ENCODE peak calls at places on chromosomes 1 and 21, in six cellular contexts. One of them, this sample, is unnamed.

GRCh38 chr1:19877821-19878636 is 4.2 kb upstream of the OTUD3 start:
- DNase-seq in trophoblast cell: no peak
- DNase-seq in IMR-90: no peak
- DNase-seq in H1: no peak
- DNase-seq in mesenchymal stem cell: no peak
- DNase-seq in H9: no peak
- DNase-seq in this sample: no peak

GRCh38 chr1:185375583-185375982 is 58.5 kb upstream of the IVNS1ABP start:
- DNase-seq in IMR-90: no peak
- DNase-seq in H9: no peak
- DNase-seq in mesenchymal stem cell: no peak
- DNase-seq in H1: no peak
- DNase-seq in trophoblast cell: no peak
- DNase-seq in this sample: no peak

GRCh38 chr21:32306021-32306780 is 7.5 kb downstream of the MRAP start:
- DNase-seq in H9: peak
- DNase-seq in IMR-90: no peak
- DNase-seq in mesenchymal stem cell: peak
- DNase-seq in trophoblast cell: no peak
- DNase-seq in H1: peak
- DNase-seq in this sample: peak

GRCh38 chr1:82059931-82060330 is 259.2 kb downstream of the ADGRL2 start:
- DNase-seq in IMR-90: no peak
- DNase-seq in H9: no peak
- DNase-seq in H1: no peak
- DNase-seq in mesenchymal stem cell: peak
- DNase-seq in trophoblast cell: no peak
- DNase-seq in this sample: no peak

GRCh38 chr1:233908092-233908491 is 3.6 kb downstream of the SLC35F3 start:
- DNase-seq in IMR-90: no peak
- DNase-seq in trophoblast cell: no peak
- DNase-seq in mesenchymal stem cell: no peak
- DNase-seq in H9: no peak
- DNase-seq in H1: no peak
- DNase-seq in this sample: no peak

GRCh38 chr1:99705385-99705784 is 59.5 kb downstream of the PALMD start:
- DNase-seq in mesenchymal stem cell: no peak
- DNase-seq in H9: no peak
- DNase-seq in trophoblast cell: no peak
- DNase-seq in IMR-90: no peak
- DNase-seq in H1: no peak
- DNase-seq in this sample: no peak

GRCh38 chr1:160534823-160535605 is 12.0 kb upstream of the SLAMF6 start:
- DNase-seq in trophoblast cell: no peak
- DNase-seq in H1: no peak
- DNase-seq in IMR-90: no peak
- DNase-seq in mesenchymal stem cell: no peak
- DNase-seq in H9: no peak
- DNase-seq in this sample: no peak

GRCh38 chr1:109873278-109874175 is 37.1 kb upstream of the CSF1 start:
- DNase-seq in mesenchymal stem cell: peak
- DNase-seq in trophoblast cell: no peak
- DNase-seq in IMR-90: peak
- DNase-seq in H9: no peak
- DNase-seq in H1: no peak
- DNase-seq in this sample: no peak

GRCh38 chr1:72109916-72110315 is 172.4 kb downstream of the NEGR1 start:
- DNase-seq in H1: no peak
- DNase-seq in IMR-90: no peak
- DNase-seq in mesenchymal stem cell: no peak
- DNase-seq in H9: no peak
- DNase-seq in trophoblast cell: no peak
- DNase-seq in this sample: no peak

GRCh38 chr1:14371806-14372497 is 226.5 kb upstream of the KAZN start:
- DNase-seq in H1: no peak
- DNase-seq in trophoblast cell: no peak
- DNase-seq in H9: no peak
- DNase-seq in mesenchymal stem cell: no peak
- DNase-seq in IMR-90: no peak
- DNase-seq in this sample: no peak

GRCh38 chr1:231073311-231073710 is 33.3 kb upstream of the FAM89A start:
- DNase-seq in trophoblast cell: no peak
- DNase-seq in H9: no peak
- DNase-seq in IMR-90: no peak
- DNase-seq in H1: no peak
- DNase-seq in mesenchymal stem cell: no peak
- DNase-seq in this sample: no peak

GRCh38 chr1:201171063-201172036 is 17.1 kb upstream of the TMEM9 start:
- DNase-seq in mesenchymal stem cell: peak
- DNase-seq in H1: no peak
- DNase-seq in H9: peak
- DNase-seq in trophoblast cell: no peak
- DNase-seq in IMR-90: peak
- DNase-seq in this sample: no peak

GRCh38 chr1:112694363-112694929 is 12.5 kb downstream of the RHOC start:
- DNase-seq in H9: no peak
- DNase-seq in IMR-90: no peak
- DNase-seq in mesenchymal stem cell: no peak
- DNase-seq in trophoblast cell: no peak
- DNase-seq in H1: no peak
- DNase-seq in this sample: no peak

GRCh38 chr1:29415156-29415830 is 179.0 kb downstream of the PTPRU start:
- DNase-seq in mesenchymal stem cell: no peak
- DNase-seq in trophoblast cell: no peak
- DNase-seq in H1: no peak
- DNase-seq in H9: peak
- DNase-seq in IMR-90: no peak
- DNase-seq in this sample: no peak

GRCh38 chr1:244065960-244066388 is 14.9 kb downstream of the ZBTB18 start:
- DNase-seq in mesenchymal stem cell: no peak
- DNase-seq in trophoblast cell: no peak
- DNase-seq in H1: no peak
- DNase-seq in IMR-90: peak
- DNase-seq in H9: no peak
- DNase-seq in this sample: no peak

GRCh38 chr1:192566657-192567056 is 8.9 kb upstream of the RGS1 start:
- DNase-seq in mesenchymal stem cell: no peak
- DNase-seq in H1: no peak
- DNase-seq in trophoblast cell: no peak
- DNase-seq in H9: no peak
- DNase-seq in IMR-90: no peak
- DNase-seq in this sample: no peak

GRCh38 chr1:159861218-159861617 is 1.2 kb downstream of the VSIG8 start:
- DNase-seq in trophoblast cell: no peak
- DNase-seq in H1: no peak
- DNase-seq in IMR-90: no peak
- DNase-seq in H9: no peak
- DNase-seq in mesenchymal stem cell: no peak
- DNase-seq in this sample: no peak

GRCh38 chr1:200640373-200641174 is 20.0 kb upstream of the KIF14 start:
- DNase-seq in trophoblast cell: no peak
- DNase-seq in IMR-90: no peak
- DNase-seq in H9: no peak
- DNase-seq in H1: no peak
- DNase-seq in mesenchymal stem cell: no peak
- DNase-seq in this sample: no peak

GRCh38 chr1:33468559-33468958 is 3.9 kb upstream of the ZSCAN20 start:
- DNase-seq in trophoblast cell: no peak
- DNase-seq in IMR-90: peak
- DNase-seq in H1: no peak
- DNase-seq in H9: no peak
- DNase-seq in mesenchymal stem cell: no peak
- DNase-seq in this sample: no peak

GRCh38 chr1:65386452-65386851 is 34.0 kb upstream of the LEPR start:
- DNase-seq in mesenchymal stem cell: no peak
- DNase-seq in H1: no peak
- DNase-seq in H9: no peak
- DNase-seq in IMR-90: no peak
- DNase-seq in trophoblast cell: no peak
- DNase-seq in this sample: no peak

GRCh38 chr1:17617787-17618557 is 78.5 kb downstream of the ARHGEF10L start:
- DNase-seq in H1: no peak
- DNase-seq in H9: no peak
- DNase-seq in mesenchymal stem cell: no peak
- DNase-seq in IMR-90: peak
- DNase-seq in trophoblast cell: no peak
- DNase-seq in this sample: no peak

GRCh38 chr1:54464031-54464476 is 57.9 kb upstream of the SSBP3 start:
- DNase-seq in H9: no peak
- DNase-seq in IMR-90: no peak
- DNase-seq in H1: no peak
- DNase-seq in trophoblast cell: no peak
- DNase-seq in mesenchymal stem cell: no peak
- DNase-seq in this sample: no peak

GRCh38 chr1:208069317-208069716 is 158.4 kb upstream of the CD34 start:
- DNase-seq in mesenchymal stem cell: no peak
- DNase-seq in IMR-90: no peak
- DNase-seq in trophoblast cell: no peak
- DNase-seq in H9: no peak
- DNase-seq in H1: no peak
- DNase-seq in this sample: no peak

DNA sequence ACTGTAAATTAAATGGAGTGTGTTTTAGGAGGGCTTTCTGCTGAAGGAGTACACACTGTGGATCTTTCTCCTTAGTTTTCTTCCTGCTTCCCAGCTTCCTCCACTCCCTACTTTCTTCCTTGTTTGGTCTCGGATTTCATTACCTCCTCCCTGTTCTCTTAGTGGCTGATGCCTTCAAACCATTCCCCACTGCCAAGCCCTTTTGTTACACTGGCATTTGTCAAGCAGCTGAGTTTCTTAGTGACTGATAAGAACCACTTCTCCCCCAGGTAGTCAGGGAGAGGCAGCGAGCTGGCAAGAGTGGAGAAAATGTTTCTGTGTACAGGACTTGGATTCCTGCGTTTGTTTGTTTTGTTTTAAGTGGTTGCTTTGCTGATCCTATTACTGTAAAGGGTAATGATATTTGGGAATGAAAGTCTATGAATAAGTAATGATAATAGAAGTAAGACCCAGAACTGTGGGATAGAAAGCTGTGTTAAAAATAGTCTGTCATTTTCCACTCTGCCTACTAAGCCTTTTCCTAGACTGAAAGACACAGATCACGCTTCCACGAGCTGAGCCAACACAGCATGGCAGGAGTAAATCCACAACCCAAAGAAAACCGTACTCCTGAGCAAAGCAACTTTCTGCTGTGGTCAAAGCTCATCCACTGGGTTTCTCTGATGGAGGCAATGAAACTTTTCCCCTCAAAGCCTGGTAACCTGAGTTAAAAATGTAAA is 10.1 kb upstream of the SERTAD4 start:
- DNase-seq in IMR-90: no peak
- DNase-seq in trophoblast cell: no peak
- DNase-seq in H9: peak
- DNase-seq in H1: no peak
- DNase-seq in mesenchymal stem cell: peak
- DNase-seq in this sample: no peak
- H4K91ac ChIP-seq in IMR-90: no peak
- H4K91ac ChIP-seq in trophoblast cell: no peak
- H4K91ac ChIP-seq in H9: no peak
- H4K91ac ChIP-seq in H1: no peak
- H4K91ac ChIP-seq in mesenchymal stem cell: no peak
- H4K91ac ChIP-seq in this sample: no peak

DNA sequence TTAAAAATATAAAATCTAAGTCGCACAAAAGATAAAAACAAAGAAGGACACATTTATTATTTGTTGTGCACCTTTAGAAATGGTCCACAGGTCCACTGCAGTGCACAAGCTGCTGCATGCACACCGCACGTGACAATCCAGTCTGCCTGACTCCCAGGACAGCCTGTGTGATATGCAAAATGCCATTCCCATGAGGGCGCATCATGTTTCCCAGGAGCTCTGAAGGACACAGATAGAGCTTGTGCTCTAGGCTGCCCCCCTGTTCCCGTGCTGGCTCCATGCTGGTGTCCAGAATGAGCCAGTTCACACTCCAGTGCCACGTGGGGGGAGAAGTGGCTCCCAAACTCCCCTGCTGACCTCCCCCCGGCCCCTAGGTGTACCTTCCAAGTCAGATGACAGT is 26.5 kb downstream of the RAB7B start:
- DNase-seq in H9: peak
- DNase-seq in IMR-90: peak
- DNase-seq in H1: no peak
- DNase-seq in mesenchymal stem cell: peak
- DNase-seq in trophoblast cell: peak
- DNase-seq in this sample: no peak
- H4K91ac ChIP-seq in H9: no peak
- H4K91ac ChIP-seq in IMR-90: no peak
- H4K91ac ChIP-seq in H1: no peak
- H4K91ac ChIP-seq in mesenchymal stem cell: no peak
- H4K91ac ChIP-seq in trophoblast cell: no peak
- H4K91ac ChIP-seq in this sample: no peak

DNA sequence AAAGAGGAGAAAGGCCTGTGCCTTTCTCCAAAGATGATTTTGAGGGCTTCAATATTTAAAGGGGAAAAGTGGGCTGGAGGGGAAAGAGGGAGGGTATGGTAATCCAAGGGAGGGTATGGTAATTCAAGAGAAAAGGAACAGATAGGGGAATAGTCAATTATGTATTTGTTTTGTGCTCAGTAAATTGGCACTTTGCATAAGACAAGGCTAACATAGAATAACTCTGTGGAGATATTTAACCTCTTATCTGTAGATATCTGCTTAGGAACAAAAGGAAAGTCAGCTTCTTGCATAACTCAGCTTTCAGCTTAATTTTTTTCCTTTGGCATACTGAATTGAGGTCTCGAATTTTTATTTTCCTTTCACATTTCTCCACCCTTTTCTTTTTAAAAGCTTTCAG is 119.9 kb upstream of the F3 start:
- DNase-seq in mesenchymal stem cell: no peak
- DNase-seq in IMR-90: no peak
- DNase-seq in H1: no peak
- DNase-seq in H9: no peak
- DNase-seq in trophoblast cell: no peak
- DNase-seq in this sample: no peak
- H4K91ac ChIP-seq in mesenchymal stem cell: no peak
- H4K91ac ChIP-seq in IMR-90: no peak
- H4K91ac ChIP-seq in H1: no peak
- H4K91ac ChIP-seq in H9: no peak
- H4K91ac ChIP-seq in trophoblast cell: no peak
- H4K91ac ChIP-seq in this sample: no peak

GRCh38 chr21:8994640-8995511 is 1526.5 kb upstream of the TPTE start:
- DNase-seq in H9: no peak
- DNase-seq in trophoblast cell: no peak
- DNase-seq in IMR-90: no peak
- DNase-seq in H1: no peak
- DNase-seq in mesenchymal stem cell: no peak
- DNase-seq in this sample: no peak

GRCh38 chr21:8991968-8992621 is 1529.3 kb upstream of the TPTE start:
- DNase-seq in trophoblast cell: no peak
- DNase-seq in mesenchymal stem cell: no peak
- DNase-seq in IMR-90: no peak
- DNase-seq in H1: no peak
- DNase-seq in H9: no peak
- DNase-seq in this sample: no peak

GRCh38 chr21:8992731-8993174 is 1528.6 kb upstream of the TPTE start:
- DNase-seq in trophoblast cell: no peak
- DNase-seq in H1: no peak
- DNase-seq in IMR-90: no peak
- DNase-seq in mesenchymal stem cell: no peak
- DNase-seq in H9: peak
- DNase-seq in this sample: no peak

GRCh38 chr21:8993284-8993942 is 1528.0 kb upstream of the TPTE start:
- DNase-seq in trophoblast cell: no peak
- DNase-seq in IMR-90: no peak
- DNase-seq in mesenchymal stem cell: no peak
- DNase-seq in H9: no peak
- DNase-seq in H1: no peak
- DNase-seq in this sample: no peak

GRCh38 chr21:8993943-8994639 is 1527.3 kb upstream of the TPTE start:
- DNase-seq in mesenchymal stem cell: no peak
- DNase-seq in H1: no peak
- DNase-seq in H9: no peak
- DNase-seq in IMR-90: no peak
- DNase-seq in trophoblast cell: no peak
- DNase-seq in this sample: no peak
- H4K91ac ChIP-seq in mesenchymal stem cell: no peak
- H4K91ac ChIP-seq in H1: no peak
- H4K91ac ChIP-seq in H9: no peak
- H4K91ac ChIP-seq in IMR-90: no peak
- H4K91ac ChIP-seq in trophoblast cell: no peak
- H4K91ac ChIP-seq in this sample: no peak